ENCODE peak calls at places on chromosome 16, in four cellular contexts. W, Q, A and K are unnamed samples. For H3K4me1, the result is how much of the 10 kb centered on the place peaks cover.

GRCh38 chr16:57736419-57737281 is 1.1 kb downstream of the KATNB1 start:
- DNase-seq in W (peak), A (no peak), Q (peak), K (peak)

GRCh38 chr16:3049921-3050481 is 3.6 kb downstream of the MMP25 start:
- DNase-seq in A (no peak), W (no peak), Q (no peak), K (no peak)

GRCh38 chr16:25023541-25023940 is 8.4 kb upstream of the ARHGAP17 start:
- DNase-seq in Q (no peak), A (no peak), W (no peak), K (no peak)

GRCh38 chr16:29959293-29959692 is 2.6 kb upstream of the TMEM219 start:
- DNase-seq in A (no peak), Q (no peak), W (no peak), K (no peak)

GRCh38 chr16:56267888-56268287 is 76.6 kb downstream of the GNAO1 start:
- DNase-seq in Q (no peak), A (no peak), W (no peak), K (no peak)

GRCh38 chr16:30948956-30949654 is at the start of gene ORAI3:
- DNase-seq in A (no peak), Q (peak), W (peak), K (peak)

GRCh38 chr16:72355561-72355960 is 183.6 kb upstream of the PMFBP1 start:
- DNase-seq in W (no peak), A (no peak), Q (no peak), K (no peak)

GRCh38 chr16:3094289-3095027 is 4.6 kb downstream of the ZSCAN10 start:
- DNase-seq in Q (peak), A (no peak), W (no peak), K (no peak)

GRCh38 chr16:78257376-78257728 is 157.9 kb downstream of the WWOX start:
- DNase-seq in W (no peak), A (no peak), Q (no peak), K (no peak)

GRCh38 chr16:3623642-3624041 is 12.2 kb upstream of the SLX4 start:
- DNase-seq in W (no peak), Q (no peak), A (no peak), K (no peak)

GRCh38 chr16:29651950-29652349 is 11.1 kb upstream of the SPN start:
- DNase-seq in W (no peak), Q (no peak), A (no peak), K (no peak)

GRCh38 chr16:55367301-55367745 is 43.3 kb downstream of the IRX6 start:
- DNase-seq in A (no peak), W (no peak), Q (no peak), K (no peak)

GRCh38 chr16:86466695-86467406 is 43.5 kb upstream of the FOXF1 start:
- DNase-seq in Q (no peak), A (no peak), W (no peak), K (no peak)

GRCh38 chr16:87543436-87544191 is 50.8 kb upstream of the ZCCHC14 start:
- DNase-seq in A (no peak), Q (no peak), W (no peak), K (no peak)

GRCh38 chr16:2523801-2524231 is 3.6 kb downstream of the AMDHD2 start:
- DNase-seq in Q (no peak), W (no peak), A (no peak), K (peak)

GRCh38 chr16:80122155-80122554 is 418.6 kb upstream of the DYNLRB2 start:
- DNase-seq in A (no peak), W (no peak), Q (no peak), K (peak)

GRCh38 chr16:74700206-74701040 is at the start of gene MLKL:
- DNase-seq in Q (peak), W (peak), A (peak), K (peak)

GRCh38 chr16:81485824-81486554 is 41.4 kb downstream of the CMIP start:
- DNase-seq in A (no peak), Q (no peak), W (peak), K (no peak)

GRCh38 chr16:46673320-46674013 is 15.5 kb downstream of the VPS35 start:
- DNase-seq in Q (peak), A (peak), W (peak), K (peak)

GRCh38 chr16:50946606-50947005 is 204.5 kb downstream of the SALL1 start:
- DNase-seq in Q (no peak), W (no peak), A (no peak), K (no peak)

GRCh38 chr16:70678121-70678897 is 7.5 kb downstream of the MTSS2 start:
- DNase-seq in Q (no peak), W (no peak), A (no peak), K (no peak)

GRCh38 chr16:30649725-30650368 is 913 bp upstream of the PRR14 start:
- DNase-seq in A (no peak), Q (no peak), W (no peak), K (peak)

GRCh38 chr16:62665269-62665668 is 629.0 kb upstream of the CDH8 start:
- DNase-seq in Q (no peak), A (no peak), W (no peak), K (no peak)

GRCh38 chr16:79188115-79188779 is 412.3 kb downstream of the MAF start:
- DNase-seq in Q (no peak), W (no peak), A (no peak), K (no peak)

GRCh38 chr16:49158029-49158642 is 123.5 kb downstream of the CBLN1 start:
- DNase-seq in W (peak), Q (no peak), A (no peak), K (no peak)

GRCh38 chr16:57614546-57615343 is 13.7 kb upstream of the ADGRG1 start:
- DNase-seq in W (no peak), A (no peak), Q (no peak), K (no peak)

GRCh38 chr16:52128407-52128806 is 418.5 kb downstream of the TOX3 start:
- DNase-seq in Q (no peak), A (no peak), W (no peak), K (no peak)

GRCh38 chr16:86789621-86790051 is 211.3 kb downstream of the FOXL1 start:
- DNase-seq in W (no peak), A (no peak), Q (no peak), K (no peak)

GRCh38 chr16:31525113-31525512 is 2.6 kb upstream of the AHSP start:
- DNase-seq in Q (no peak), A (no peak), W (no peak), K (no peak)

GRCh38 chr16:19297454-19297853 is 11.9 kb downstream of the CLEC19A start:
- DNase-seq in Q (no peak), W (no peak), A (no peak), K (no peak)

GRCh38 chr16:50299508-50300105 is 33.3 kb downstream of the ADCY7 start:
- DNase-seq in A (no peak), W (no peak), Q (no peak), K (peak)

GRCh38 chr16:12904041-12904671 is 2.8 kb downstream of the SHISA9 start:
- DNase-seq in W (no peak), Q (no peak), A (no peak), K (no peak)

GRCh38 chr16:9381399-9381798 is 290.0 kb downstream of the HAPSTR1 start:
- DNase-seq in W (no peak), Q (no peak), A (no peak), K (no peak)

GRCh38 chr16:52372313-52372712 is 174.6 kb downstream of the TOX3 start:
- DNase-seq in A (no peak), Q (no peak), W (no peak), K (no peak)

GRCh38 chr16:66167564-66168291 is 198.8 kb upstream of the CDH5 start:
- DNase-seq in A (no peak), Q (no peak), W (no peak), K (no peak)

GRCh38 chr16:26666486-26666885 is 400.2 kb upstream of the C16orf82 start:
- DNase-seq in W (no peak), A (no peak), Q (no peak), K (no peak)

GRCh38 chr16:10601444-10602401 is 21.3 kb upstream of the EMP2 start:
- DNase-seq in A (no peak), Q (no peak), W (no peak), K (peak)

GRCh38 chr16:10600792-10601443 is 20.5 kb upstream of the EMP2 start:
- DNase-seq in A (no peak), Q (no peak), W (no peak), K (no peak)

GRCh38 chr16:10599626-10600025 is 19.2 kb upstream of the EMP2 start:
- DNase-seq in Q (no peak), A (no peak), W (no peak), K (no peak)

GRCh38 chr16:10597184-10597583 is 16.8 kb upstream of the EMP2 start:
- DNase-seq in Q (no peak), W (no peak), A (no peak), K (no peak)

GRCh38 chr16:10598157-10598556 is 17.8 kb upstream of the EMP2 start:
- DNase-seq in A (no peak), Q (no peak), W (no peak), K (no peak)
- H3K27ac ChIP-seq in A (no peak), Q (no peak), W (no peak), K (peak)

GRCh38 chr16:6019490-6019991 is 921.9 kb upstream of the EEF2KMT start:
- DNase-seq in A (no peak), Q (no peak), W (no peak), K (no peak)

GRCh38 chr16:6021544-6021943 is 923.9 kb upstream of the EEF2KMT start:
- DNase-seq in Q (no peak), W (no peak), A (no peak), K (no peak)

GRCh38 chr16:6020162-6020980 is 922.8 kb upstream of the EEF2KMT start:
- DNase-seq in A (no peak), W (no peak), Q (no peak), K (peak)

GRCh38 chr16:6016530-6017184 is 919.1 kb upstream of the EEF2KMT start:
- DNase-seq in W (peak), Q (no peak), A (no peak), K (no peak)

GRCh38 chr16:6018848-6019489 is 921.4 kb upstream of the EEF2KMT start:
- DNase-seq in W (no peak), Q (no peak), A (no peak), K (no peak)
- H3K4me1 ChIP-seq in W (under half), Q (under half), A (under half), K (under half)

GRCh38 chr16:77214411-77215138 is 15.4 kb downstream of the SYCE1L start:
- DNase-seq in A (no peak), Q (no peak), W (no peak), K (no peak)
- H3K27ac ChIP-seq in A (no peak), Q (no peak), W (peak), K (no peak)

DNA sequence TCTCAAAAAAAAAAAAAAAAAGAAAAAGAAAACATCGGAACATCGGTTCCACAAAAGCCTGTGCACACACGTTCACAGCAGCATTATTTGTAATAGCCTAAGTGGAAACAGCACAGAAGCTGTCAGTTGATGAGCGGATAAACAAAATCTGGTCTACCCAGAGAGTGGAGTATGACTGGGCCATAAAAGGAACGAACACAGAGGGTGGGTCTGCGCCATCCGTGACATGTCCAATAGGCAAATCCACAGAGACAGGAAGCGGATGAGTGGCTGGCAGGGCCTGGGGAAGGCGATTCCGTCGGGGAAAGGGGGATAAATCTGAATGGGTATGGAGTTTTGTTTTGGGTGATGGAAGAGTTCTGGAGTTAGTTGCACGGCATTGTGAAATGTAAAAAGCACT is 212.2 kb upstream of the CIBAR2 start:
- DNase-seq in Q (no peak), W (no peak), A (no peak), K (no peak)
- H3K4me1 ChIP-seq in Q (under half), W (under half), A (under half), K (under half)

GRCh38 chr16:68134644-68135043 is 49.5 kb downstream of the NFATC3 start:
- DNase-seq in Q (no peak), A (no peak), W (no peak), K (no peak)

GRCh38 chr16:68130520-68130919 is 45.4 kb downstream of the NFATC3 start:
- DNase-seq in W (no peak), A (no peak), Q (no peak), K (no peak)

GRCh38 chr16:68131813-68132706 is 46.9 kb downstream of the NFATC3 start:
- DNase-seq in Q (no peak), W (no peak), A (no peak), K (no peak)

GRCh38 chr16:68126395-68126794 is 41.2 kb downstream of the NFATC3 start:
- DNase-seq in Q (no peak), A (no peak), W (no peak), K (no peak)

DNA sequence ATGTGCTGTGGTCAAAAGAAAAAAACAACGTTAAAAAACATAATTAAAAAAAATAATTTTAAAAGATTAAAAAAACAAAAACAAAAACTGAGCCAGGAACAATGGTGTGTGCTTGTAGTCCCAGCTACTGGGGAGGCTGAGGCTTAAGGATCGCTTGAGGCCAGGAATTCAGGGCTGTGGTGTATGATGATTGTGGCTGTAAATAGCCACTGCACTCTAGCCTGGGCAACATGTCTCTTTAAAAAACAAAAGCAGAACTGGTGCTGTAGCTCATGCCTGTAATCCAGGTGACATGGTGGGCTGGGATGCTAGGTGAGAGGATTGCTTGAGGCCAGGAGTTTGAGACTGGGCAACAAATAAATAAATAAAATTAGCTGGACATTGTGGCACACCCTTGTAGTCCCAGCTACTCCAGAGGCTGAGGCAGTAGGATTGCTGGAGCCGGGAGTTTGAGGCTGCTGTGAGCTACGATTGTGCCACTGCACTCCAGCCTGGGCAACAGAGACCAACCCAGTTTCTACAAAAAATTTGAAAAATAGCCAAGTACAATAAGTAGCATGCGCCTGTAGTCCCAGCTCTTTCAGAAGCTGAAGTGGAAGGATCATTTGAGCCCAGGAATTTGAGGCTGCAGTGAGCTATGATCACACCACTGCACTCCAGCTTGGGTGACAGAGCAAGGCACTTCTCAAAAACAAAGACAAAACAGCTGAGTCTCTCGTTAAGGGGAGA is 43.6 kb downstream of the NFATC3 start:
- DNase-seq in A (no peak), W (no peak), Q (no peak), K (no peak)
- H3K27ac ChIP-seq in A (no peak), W (no peak), Q (peak), K (peak)

GRCh38 chr16:88639231-88640038 is 1.1 kb downstream of the IL17C start:
- DNase-seq in Q (no peak), A (no peak), W (no peak), K (no peak)
- H3K4me1 ChIP-seq in Q (under half), A (under half), W (under half), K (under half)

DNA sequence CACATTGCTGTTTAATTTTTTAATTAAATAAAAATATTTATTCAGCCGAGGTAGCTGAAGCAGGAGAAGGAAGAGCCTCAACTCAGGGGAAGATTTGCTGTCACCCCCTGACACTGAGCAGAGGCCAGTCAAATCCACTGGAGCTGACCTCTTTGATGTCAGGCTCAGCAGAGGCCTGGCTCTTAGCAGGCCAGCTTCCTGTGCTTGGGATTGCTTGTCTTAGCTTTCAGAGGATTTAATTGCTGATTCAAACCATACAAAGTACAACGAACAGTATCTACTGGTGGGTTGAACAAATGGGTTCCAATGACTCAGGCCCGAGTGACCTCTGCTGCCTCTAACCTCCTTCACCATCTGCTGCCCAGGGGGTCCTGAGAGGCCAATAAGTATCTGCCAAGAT is 417.0 kb upstream of the HSBP1 start:
- DNase-seq in W (no peak), A (no peak), Q (no peak), K (no peak)
- H3K27ac ChIP-seq in W (no peak), A (no peak), Q (no peak), K (no peak)

GRCh38 chr16:11413907-11414595 is 68.8 kb downstream of the RMI2 start:
- DNase-seq in A (no peak), W (no peak), Q (no peak), K (peak)

GRCh38 chr16:11412965-11413887 is 68.0 kb downstream of the RMI2 start:
- DNase-seq in Q (no peak), W (no peak), A (no peak), K (no peak)

GRCh38 chr16:11410382-11411058 is 65.3 kb downstream of the RMI2 start:
- DNase-seq in Q (no peak), W (no peak), A (no peak), K (no peak)

GRCh38 chr16:11411059-11411550 is 65.8 kb downstream of the RMI2 start:
- DNase-seq in A (no peak), Q (no peak), W (no peak), K (peak)

GRCh38 chr16:11412175-11412904 is 67.1 kb downstream of the RMI2 start:
- DNase-seq in A (no peak), W (no peak), Q (no peak), K (peak)
- H3K4me1 ChIP-seq in A (under half), W (under half), Q (under half), K (under half)

GRCh38 chr16:1333149-1333812 is at the start of gene BAIAP3:
- DNase-seq in A (peak), W (peak), Q (peak), K (no peak)
- H3K27ac ChIP-seq in A (no peak), W (peak), Q (no peak), K (no peak)